ENCODE peak calls at places on chromosomes 6 and 20, in six cellular contexts. O, Y, E, I, R and A are unnamed samples.

GRCh38 chr6:45959534-45960195 is 56.0 kb downstream of the CLIC5 start:
- DNase-seq in I (no peak), Y (peak), E (no peak), R (no peak), O (no peak), A (peak)

GRCh38 chr6:10414766-10415592 is at the start of gene TFAP2A:
- DNase-seq in R (no peak), I (no peak), E (no peak), Y (no peak), O (no peak), A (no peak)

GRCh38 chr20:5691918-5692618 is 58.1 kb upstream of the SHLD1 start:
- DNase-seq in I (no peak), E (peak), O (no peak), R (no peak), Y (no peak), A (no peak)

GRCh38 chr6:135534773-135535380 is 37.3 kb upstream of the AHI1 start:
- DNase-seq in Y (no peak), E (no peak), R (no peak), I (no peak), O (no peak), A (no peak)

GRCh38 chr6:100599088-100599770 is 134.5 kb upstream of the SIM1 start:
- DNase-seq in I (no peak), Y (no peak), O (no peak), R (no peak), E (no peak), A (no peak)

GRCh38 chr6:132392792-132393191 is 8.5 kb downstream of the MOXD1 start:
- DNase-seq in Y (no peak), I (no peak), R (no peak), O (no peak), E (peak), A (no peak)

GRCh38 chr6:37155394-37156312 is 14.3 kb upstream of the PIM1 start:
- DNase-seq in O (no peak), Y (no peak), I (no peak), E (peak), R (no peak), A (no peak)

GRCh38 chr20:6104493-6105188 is 18.2 kb downstream of the FERMT1 start:
- DNase-seq in E (no peak), R (no peak), O (no peak), Y (peak), I (no peak), A (peak)

GRCh38 chr6:7424967-7425807 is 35.6 kb downstream of the RIOK1 start:
- DNase-seq in R (peak), O (peak), E (peak), Y (peak), I (no peak), A (peak)

GRCh38 chr20:39049684-39050554 is 87.8 kb downstream of the DHX35 start:
- DNase-seq in O (peak), Y (peak), I (peak), R (peak), E (peak), A (peak)

GRCh38 chr6:141354191-141354950 is 778.4 kb upstream of the GJE1 start:
- DNase-seq in I (no peak), Y (no peak), E (peak), R (no peak), O (no peak), A (no peak)

GRCh38 chr6:157239671-157240058 is 83.7 kb downstream of the TMEM242 start:
- DNase-seq in I (no peak), O (no peak), R (no peak), Y (no peak), E (no peak), A (no peak)

GRCh38 chr20:8627386-8628030 is 441.4 kb upstream of the PLCB4 start:
- DNase-seq in Y (peak), E (no peak), O (no peak), R (no peak), I (no peak), A (no peak)

GRCh38 chr20:17611290-17611539 is 41.3 kb downstream of the DSTN start:
- DNase-seq in R (no peak), I (no peak), O (no peak), E (no peak), Y (no peak), A (no peak)

GRCh38 chr20:33433465-33433864 is 10.1 kb downstream of the SNTA1 start:
- DNase-seq in E (no peak), R (peak), Y (no peak), I (peak), O (no peak), A (no peak)

GRCh38 chr6:71979911-71980310 is 93.6 kb downstream of the RIMS1 start:
- DNase-seq in O (no peak), E (no peak), I (no peak), R (no peak), Y (no peak), A (no peak)

GRCh38 chr6:68575765-68576439 is 59.2 kb upstream of the ADGRB3 start:
- DNase-seq in O (no peak), E (no peak), Y (peak), I (peak), R (no peak), A (peak)

GRCh38 chr20:6767536-6768227 is at the start of gene BMP2:
- DNase-seq in E (no peak), O (peak), R (peak), Y (peak), I (peak), A (no peak)

GRCh38 chr20:15799871-15800270 is 773.4 kb downstream of the KIF16B start:
- DNase-seq in R (no peak), Y (peak), I (no peak), O (no peak), E (no peak), A (no peak)

GRCh38 chr20:10551732-10552724 is 116.9 kb downstream of the SLX4IP start:
- DNase-seq in Y (no peak), O (no peak), I (no peak), E (no peak), R (no peak), A (no peak)

GRCh38 chr6:168518348-168518745 is 77.4 kb downstream of the SMOC2 start:
- DNase-seq in E (no peak), I (no peak), Y (no peak), R (no peak), O (no peak), A (no peak)

GRCh38 chr6:11772109-11772830 is 6.3 kb downstream of the ADTRP start:
- DNase-seq in O (no peak), R (no peak), I (no peak), Y (peak), E (no peak), A (peak)

GRCh38 chr20:5069141-5069806 is 50.5 kb downstream of the PCNA start:
- DNase-seq in O (no peak), I (no peak), Y (no peak), E (no peak), R (no peak), A (no peak)

GRCh38 chr6:139219746-139220145 is 72.1 kb downstream of the TXLNB start:
- DNase-seq in I (no peak), O (no peak), R (no peak), Y (no peak), E (peak), A (no peak)

GRCh38 chr6:24140572-24140971 is 14.6 kb downstream of the NRSN1 start:
- DNase-seq in I (no peak), R (peak), E (no peak), O (no peak), Y (no peak), A (no peak)

GRCh38 chr6:147468634-147469033 is 39.9 kb upstream of the SAMD5 start:
- DNase-seq in Y (no peak), I (no peak), O (no peak), E (no peak), R (no peak), A (no peak)
- TF ChIP-seq CTCF in Y (no peak), I (no peak), O (no peak), E (no peak), R (no peak), A (peak)

GRCh38 chr6:107657373-107657754 is 166.7 kb downstream of the SCML4 start:
- DNase-seq in Y (no peak), I (no peak), O (no peak), E (peak), R (no peak), A (no peak)

GRCh38 chr6:107656381-107656780 is 166.5 kb downstream of the SOBP start:
- DNase-seq in E (peak), I (no peak), O (no peak), R (no peak), Y (peak), A (no peak)

GRCh38 chr6:107656883-107657282 is 167.0 kb downstream of the SOBP start:
- DNase-seq in Y (no peak), O (no peak), I (no peak), E (peak), R (no peak), A (no peak)

GRCh38 chr6:107658920-107659879 is 164.9 kb downstream of the SCML4 start:
- DNase-seq in O (no peak), Y (peak), R (no peak), E (peak), I (no peak), A (no peak)

GRCh38 chr6:107657755-107658461 is 166.2 kb downstream of the SCML4 start:
- DNase-seq in I (peak), E (peak), O (no peak), R (peak), Y (peak), A (no peak)
- H3K4me3 ChIP-seq in I (no peak), E (peak), O (no peak), R (no peak), Y (peak), A (no peak)

DNA sequence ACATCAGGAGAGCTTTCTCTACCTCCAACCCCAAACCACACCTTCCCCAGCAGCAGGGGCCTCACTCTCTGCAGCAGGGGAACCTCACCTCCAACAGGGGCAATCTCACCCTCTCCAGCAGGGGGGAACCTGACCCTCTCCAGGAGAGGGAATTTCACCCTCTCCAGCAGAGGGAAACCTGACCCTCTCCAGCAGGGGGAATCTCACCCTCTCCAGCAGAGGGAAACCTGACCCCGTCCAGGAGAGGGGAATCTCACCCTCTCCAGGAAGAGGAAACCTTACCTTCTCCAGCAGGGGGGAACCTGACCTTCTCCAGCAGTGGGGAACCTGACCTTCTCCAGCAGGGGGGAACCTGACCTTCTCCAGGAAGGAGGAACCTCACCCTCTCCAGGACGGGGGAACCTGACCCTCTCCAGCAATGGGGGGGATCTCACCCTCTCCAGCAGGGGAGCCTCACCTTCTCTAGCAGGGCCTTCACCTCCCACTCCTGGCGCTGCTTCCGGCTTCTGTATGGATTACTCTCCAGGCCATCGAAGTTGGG is 3.1 kb downstream of the B3GALT4 start:
- DNase-seq in I (no peak), R (no peak), E (peak), O (peak), Y (peak), A (no peak)
- TF ChIP-seq CTCF in I (peak), R (peak), E (peak), O (peak), Y (peak), A (peak)

DNA sequence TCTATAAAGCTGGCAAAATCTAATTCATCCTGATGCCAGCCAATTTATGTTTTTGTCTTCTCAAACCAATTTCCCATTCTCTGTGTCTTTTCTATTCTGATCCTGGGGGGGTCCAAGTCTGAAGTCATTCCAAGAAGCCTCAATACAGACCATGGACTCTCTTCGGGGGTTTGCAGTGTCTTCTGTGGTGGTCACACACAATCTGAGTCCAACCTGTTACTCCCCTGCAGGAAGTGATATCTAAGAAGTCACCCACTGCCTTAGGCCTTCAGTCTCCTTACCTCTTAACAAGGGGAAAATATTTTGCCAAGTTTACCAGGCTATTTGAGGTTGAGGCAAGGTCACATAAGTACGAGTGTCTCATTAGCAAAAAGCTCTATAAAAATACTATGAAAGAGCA is 1.9 kb downstream of the TRIM26 start:
- DNase-seq in E (peak), Y (no peak), I (no peak), R (no peak), O (no peak), A (no peak)
- H3K4me3 ChIP-seq in E (peak), Y (no peak), I (peak), R (no peak), O (peak), A (no peak)

DNA sequence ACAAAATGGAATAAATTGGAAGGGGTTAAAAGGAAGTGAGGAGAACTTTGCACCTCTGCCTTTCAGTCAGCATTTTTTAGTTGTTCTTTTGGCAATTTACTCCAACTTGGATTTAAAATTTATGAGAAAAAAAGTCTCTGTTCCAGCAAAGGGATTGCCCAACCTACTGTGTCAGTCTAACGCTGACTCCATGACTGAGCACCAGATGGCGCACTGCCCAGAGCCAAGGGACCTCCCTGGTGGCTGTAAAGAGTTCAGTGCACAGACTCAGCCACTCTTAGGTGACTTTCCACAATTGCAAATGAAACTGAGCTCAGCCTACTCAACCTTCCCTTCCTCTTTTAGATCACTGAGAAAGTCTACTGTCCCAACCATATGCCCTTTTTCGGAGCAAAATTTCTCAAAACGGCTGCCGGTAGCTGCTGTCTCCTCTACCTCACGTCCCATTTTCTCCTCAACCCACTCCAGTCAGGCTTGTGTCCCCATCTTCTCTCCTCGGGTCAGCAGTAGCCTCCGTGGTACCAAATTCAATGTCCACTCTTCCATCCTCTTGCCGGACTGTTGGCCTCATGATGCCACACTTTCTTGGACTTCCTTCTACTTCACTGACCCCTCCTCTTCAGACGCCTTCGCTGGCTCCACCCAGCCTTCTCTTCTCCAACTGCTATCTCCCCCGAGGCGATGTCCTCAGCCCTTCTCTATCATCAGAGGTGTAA is 38.7 kb downstream of the GSTA2 start:
- DNase-seq in I (peak), E (peak), R (peak), O (peak), Y (peak), A (peak)
- TF ChIP-seq CTCF in I (peak), E (peak), R (peak), O (peak), Y (peak), A (peak)

GRCh38 chr6:13696226-13696625 is 15.4 kb downstream of the RANBP9 start:
- DNase-seq in Y (peak), R (no peak), O (no peak), I (no peak), E (no peak), A (no peak)
- H3K4me3 ChIP-seq in Y (no peak), R (no peak), O (no peak), I (no peak), E (no peak), A (no peak)

DNA sequence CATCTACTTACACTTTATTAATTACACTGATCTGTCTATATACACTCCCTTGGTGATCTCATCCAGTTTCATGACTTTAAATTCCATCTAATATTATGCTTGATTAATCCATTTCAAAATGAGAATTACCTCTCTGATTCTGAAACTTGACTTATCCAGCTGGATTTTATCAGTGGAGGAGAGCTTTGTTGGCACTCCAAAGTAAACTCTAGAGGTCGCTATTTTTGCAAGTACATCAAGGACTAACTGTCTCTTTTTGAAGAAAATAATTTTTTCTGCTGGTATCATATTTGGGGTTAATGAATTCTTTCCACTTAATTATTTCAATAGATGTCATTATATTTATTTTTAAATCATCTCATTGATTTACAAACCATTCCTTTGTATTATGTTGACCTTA is 630.3 kb upstream of the MAN1A1 start:
- DNase-seq in O (no peak), Y (peak), I (no peak), R (no peak), E (peak), A (no peak)
- TF ChIP-seq CTCF in O (no peak), Y (peak), I (no peak), R (no peak), E (peak), A (peak)

GRCh38 chr20:37804584-37805566 is 98.1 kb upstream of the VSTM2L start:
- DNase-seq in Y (no peak), O (no peak), E (peak), R (no peak), I (no peak), A (no peak)
- H3K4me3 ChIP-seq in Y (no peak), O (no peak), E (peak), R (no peak), I (no peak), A (no peak)

GRCh38 chr20:48406462-48407235 is 421.1 kb downstream of the PREX1 start:
- DNase-seq in I (no peak), E (no peak), Y (no peak), O (no peak), R (no peak), A (no peak)

GRCh38 chr20:48407710-48408109 is 420.1 kb downstream of the PREX1 start:
- DNase-seq in R (no peak), O (no peak), E (no peak), I (no peak), Y (no peak), A (no peak)

GRCh38 chr20:48405909-48406308 is 421.9 kb downstream of the PREX1 start:
- DNase-seq in O (no peak), R (no peak), Y (no peak), E (no peak), I (no peak), A (no peak)

GRCh38 chr20:48403362-48403761 is 424.4 kb downstream of the PREX1 start:
- DNase-seq in E (no peak), I (no peak), R (no peak), O (no peak), Y (no peak), A (no peak)

GRCh38 chr20:48404598-48404997 is 423.2 kb downstream of the PREX1 start:
- DNase-seq in O (no peak), R (no peak), Y (no peak), E (peak), I (no peak), A (no peak)
- TF ChIP-seq CTCF in O (no peak), R (no peak), Y (no peak), E (peak), I (no peak), A (peak)

GRCh38 chr6:137216106-137216505 is 3.1 kb downstream of the IFNGR1 start:
- DNase-seq in Y (no peak), O (no peak), I (no peak), R (no peak), E (no peak), A (no peak)
- H3K4me3 ChIP-seq in Y (no peak), O (peak), I (peak), R (peak), E (no peak), A (no peak)